ENCODE peak calls at places on chromosome 18, in six cellular contexts. Y, D, V, U, B and F are unnamed samples. For H3K4me1, the result is how much of the 10 kb centered on the place peaks cover.

GRCh38 chr18:79863161-79863945 is 65.6 kb downstream of the KCNG2 start:
- DNase-seq in Y (no peak), D (peak), V (no peak), U (no peak), B (peak), F (no peak)

GRCh38 chr18:51480562-51481261 is 283.2 kb upstream of the MEX3C start:
- DNase-seq in Y (no peak), D (no peak), V (no peak), U (no peak), B (no peak), F (no peak)

GRCh38 chr18:5462227-5462626 is 81.6 kb downstream of the EPB41L3 start:
- DNase-seq in Y (no peak), D (no peak), V (no peak), U (no peak), B (no peak), F (no peak)

GRCh38 chr18:63241739-63242138 is 77.8 kb downstream of the BCL2 start:
- DNase-seq in Y (no peak), D (no peak), V (no peak), U (no peak), B (no peak), F (no peak)

GRCh38 chr18:35241523-35241804 is 630 bp downstream of the ZNF397 start:
- DNase-seq in Y (no peak), D (no peak), V (no peak), U (no peak), B (no peak), F (no peak)

GRCh38 chr18:75784413-75784812 is 356.9 kb upstream of the SMIM21 start:
- DNase-seq in Y (no peak), D (no peak), V (no peak), U (no peak), B (no peak), F (no peak)

GRCh38 chr18:3425450-3425849 is 24.5 kb upstream of the TGIF1 start:
- DNase-seq in Y (no peak), D (no peak), V (peak), U (no peak), B (no peak), F (no peak)

GRCh38 chr18:54269924-54270844 is 867 bp downstream of the POLI start:
- DNase-seq in Y (no peak), D (no peak), V (peak), U (no peak), B (no peak), F (no peak)

GRCh38 chr18:28065031-28065792 is 111.7 kb downstream of the CDH2 start:
- DNase-seq in Y (no peak), D (no peak), V (peak), U (no peak), B (no peak), F (no peak)
- H3K27ac ChIP-seq in Y (no peak), D (no peak), V (peak), U (peak), B (no peak), F (peak)

DNA sequence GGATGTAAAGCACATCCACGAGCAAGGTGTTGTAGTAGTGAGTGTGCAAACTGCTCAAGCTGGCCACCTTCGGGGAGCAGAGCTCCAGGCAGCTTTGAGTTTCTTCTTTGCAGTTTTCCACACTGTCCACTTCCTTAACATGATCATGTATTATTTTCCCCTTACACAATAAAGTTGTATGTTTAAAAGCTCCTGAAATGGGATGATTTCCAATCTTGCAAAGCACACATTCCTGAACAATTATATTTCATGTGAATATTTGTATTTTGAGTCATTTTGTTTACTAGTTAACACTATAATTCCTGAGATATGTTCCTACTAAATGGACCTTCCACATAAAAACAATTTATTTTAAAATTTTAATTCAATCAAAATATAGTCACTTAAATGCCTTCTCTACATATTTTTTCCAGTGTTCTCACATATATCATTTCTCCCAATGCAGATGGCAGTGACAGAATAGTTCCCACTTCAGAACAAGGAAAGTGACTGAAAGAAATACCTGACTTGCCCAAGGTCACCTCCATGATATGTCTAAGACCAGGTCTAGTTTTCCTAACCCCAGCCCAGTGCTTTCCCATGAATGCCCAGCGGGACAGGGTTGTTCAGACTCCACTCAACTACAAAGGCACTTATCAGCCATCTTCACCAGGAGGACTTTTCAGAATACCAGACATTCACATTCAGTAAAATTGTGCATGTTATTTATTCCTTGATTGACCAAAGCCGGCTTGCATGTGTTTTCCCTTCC is 5.5 kb downstream of the CYB5A start:
- DNase-seq in Y (no peak), D (no peak), V (peak), U (no peak), B (no peak), F (no peak)
- H3K4me1 ChIP-seq in Y (under half), D (under half), V (under half), U (under half), B (half or more), F (under half)

GRCh38 chr18:27581261-27581904 is 396.3 kb upstream of the CHST9 start:
- DNase-seq in Y (no peak), D (no peak), V (no peak), U (no peak), B (no peak), F (no peak)

GRCh38 chr18:27579364-27579763 is 394.3 kb upstream of the CHST9 start:
- DNase-seq in Y (no peak), D (no peak), V (no peak), U (no peak), B (no peak), F (no peak)

GRCh38 chr18:27585602-27586173 is 400.6 kb upstream of the CHST9 start:
- DNase-seq in Y (no peak), D (peak), V (no peak), U (no peak), B (no peak), F (no peak)

GRCh38 chr18:27583021-27583420 is 397.9 kb upstream of the CHST9 start:
- DNase-seq in Y (no peak), D (no peak), V (no peak), U (no peak), B (no peak), F (no peak)

DNA sequence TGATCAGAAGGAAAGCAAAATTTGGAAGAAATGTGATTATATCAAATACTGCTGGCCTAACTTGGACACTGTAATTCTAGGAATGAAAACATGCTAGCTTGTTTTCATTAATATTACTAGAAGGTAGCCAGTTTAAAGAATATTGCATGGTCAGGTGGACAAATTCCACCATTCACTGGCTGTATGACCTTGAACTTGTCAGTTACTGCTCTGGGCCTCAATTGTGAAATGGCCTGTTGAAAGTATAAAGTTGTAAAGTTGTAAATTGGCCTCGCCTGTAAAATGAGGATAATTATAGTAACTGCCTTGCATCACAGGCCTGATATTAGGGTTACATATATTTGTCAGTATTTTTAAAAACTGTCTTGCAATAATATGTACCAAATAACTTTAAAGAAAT is 398.4 kb upstream of the CHST9 start:
- DNase-seq in Y (no peak), D (no peak), V (no peak), U (no peak), B (no peak), F (no peak)
- H3K27ac ChIP-seq in Y (no peak), D (no peak), V (no peak), U (no peak), B (no peak), F (no peak)

GRCh38 chr18:8745355-8746014 is 40.1 kb downstream of the MTCL1 start:
- DNase-seq in Y (no peak), D (no peak), V (peak), U (no peak), B (no peak), F (no peak)
- H3K4me1 ChIP-seq in Y (under half), D (under half), V (half or more), U (under half), B (under half), F (under half)

DNA sequence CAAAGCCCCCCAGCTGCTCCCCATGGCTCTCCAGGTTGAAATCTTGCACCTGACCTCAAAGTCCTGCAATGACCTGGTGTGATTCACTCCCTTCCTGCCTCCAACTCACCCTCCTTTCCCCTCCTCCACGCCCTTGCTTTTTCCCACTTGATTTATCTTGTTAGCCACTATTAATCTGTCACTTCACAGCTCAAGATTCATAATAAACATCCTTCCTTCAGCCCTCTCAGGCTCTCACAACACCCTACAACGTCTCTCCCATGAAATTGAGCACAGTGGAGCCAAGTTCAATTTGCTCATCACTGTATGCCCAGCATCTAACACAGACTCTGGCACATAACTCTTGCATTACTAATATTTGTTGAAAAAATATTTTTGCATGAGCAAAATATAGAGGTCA is 85.6 kb upstream of the SLC35G4 start:
- DNase-seq in Y (no peak), D (no peak), V (peak), U (no peak), B (no peak), F (no peak)
- H3K27ac ChIP-seq in Y (no peak), D (no peak), V (no peak), U (no peak), B (no peak), F (no peak)

GRCh38 chr18:48544116-48544515 is 5.3 kb downstream of the CTIF start:
- DNase-seq in Y (no peak), D (no peak), V (no peak), U (no peak), B (no peak), F (no peak)
- H3K4me1 ChIP-seq in Y (under half), D (under half), V (half or more), U (under half), B (under half), F (half or more)

DNA sequence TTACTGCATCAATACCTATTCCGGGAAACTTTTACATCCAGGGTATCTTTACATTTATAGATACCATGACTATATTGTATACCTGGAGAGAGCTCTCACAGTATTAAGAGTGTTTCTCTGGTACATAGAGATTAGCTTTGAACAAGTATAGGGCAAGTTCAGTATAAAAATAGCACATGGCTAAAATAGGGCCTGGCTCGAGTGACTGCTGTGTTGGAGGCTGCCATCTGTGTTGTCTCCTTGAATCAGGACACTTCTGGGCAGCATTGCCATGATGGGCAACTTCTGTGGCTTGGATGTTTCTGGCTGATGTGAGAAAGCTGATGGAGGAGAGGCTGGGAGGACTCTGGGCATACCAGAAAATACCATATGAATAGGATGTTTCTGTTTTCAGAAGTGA is 18.7 kb downstream of the ARHGAP28 start:
- DNase-seq in Y (no peak), D (no peak), V (no peak), U (no peak), B (no peak), F (no peak)
- H3K27ac ChIP-seq in Y (no peak), D (no peak), V (no peak), U (peak), B (no peak), F (no peak)